ENCODE peak calls at places on chromosomes 6 and 20, in ten cellular contexts. One of them, this sample, is unnamed. For H3K27me3, the result is how much of the 10 kb centered on the place peaks cover.

GRCh38 chr20:21808863-21809664 is 103.6 kb downstream of the PAX1 start:
- DNase-seq in AG04450: no peak
- DNase-seq in CD4-positive, alpha-beta T cell: no peak
- DNase-seq in suprapubic skin: no peak
- DNase-seq in PC-9: no peak
- DNase-seq in tibial artery: no peak
- DNase-seq in PC-3: peak
- DNase-seq in hepatocyte: peak
- DNase-seq in mammary epithelial cell: no peak
- DNase-seq in H1: peak
- DNase-seq in this sample: no peak

GRCh38 chr6:45984347-45984746 is 31.3 kb downstream of the CLIC5 start:
- DNase-seq in AG04450: no peak
- DNase-seq in CD4-positive, alpha-beta T cell: no peak
- DNase-seq in suprapubic skin: no peak
- DNase-seq in PC-9: no peak
- DNase-seq in tibial artery: no peak
- DNase-seq in PC-3: no peak
- DNase-seq in hepatocyte: no peak
- DNase-seq in mammary epithelial cell: no peak
- DNase-seq in H1: no peak
- DNase-seq in this sample: no peak

GRCh38 chr6:139371421-139372253 is 2.8 kb downstream of the CITED2 start:
- DNase-seq in AG04450: no peak
- DNase-seq in CD4-positive, alpha-beta T cell: no peak
- DNase-seq in suprapubic skin: no peak
- DNase-seq in PC-9: no peak
- DNase-seq in tibial artery: no peak
- DNase-seq in PC-3: peak
- DNase-seq in hepatocyte: no peak
- DNase-seq in mammary epithelial cell: no peak
- DNase-seq in H1: no peak
- DNase-seq in this sample: no peak

GRCh38 chr6:14231546-14232280 is 114.1 kb downstream of the CD83 start:
- DNase-seq in AG04450: no peak
- DNase-seq in CD4-positive, alpha-beta T cell: no peak
- DNase-seq in suprapubic skin: no peak
- DNase-seq in PC-9: no peak
- DNase-seq in tibial artery: no peak
- DNase-seq in PC-3: no peak
- DNase-seq in hepatocyte: no peak
- DNase-seq in mammary epithelial cell: no peak
- DNase-seq in H1: no peak
- DNase-seq in this sample: no peak

GRCh38 chr6:116596815-116597214 is 19.5 kb upstream of the RSPH4A start:
- DNase-seq in AG04450: no peak
- DNase-seq in CD4-positive, alpha-beta T cell: no peak
- DNase-seq in suprapubic skin: no peak
- DNase-seq in PC-9: no peak
- DNase-seq in tibial artery: no peak
- DNase-seq in PC-3: peak
- DNase-seq in hepatocyte: peak
- DNase-seq in mammary epithelial cell: peak
- DNase-seq in H1: no peak
- DNase-seq in this sample: no peak

GRCh38 chr6:32972353-32973143 is 4.2 kb downstream of the BRD2 start:
- DNase-seq in AG04450: no peak
- DNase-seq in CD4-positive, alpha-beta T cell: peak
- DNase-seq in suprapubic skin: no peak
- DNase-seq in PC-9: no peak
- DNase-seq in tibial artery: no peak
- DNase-seq in PC-3: no peak
- DNase-seq in hepatocyte: peak
- DNase-seq in mammary epithelial cell: no peak
- DNase-seq in H1: no peak
- DNase-seq in this sample: no peak

GRCh38 chr6:107594736-107595135 is 104.8 kb downstream of the SOBP start:
- DNase-seq in AG04450: no peak
- DNase-seq in CD4-positive, alpha-beta T cell: no peak
- DNase-seq in suprapubic skin: no peak
- DNase-seq in PC-9: no peak
- DNase-seq in tibial artery: no peak
- DNase-seq in PC-3: no peak
- DNase-seq in hepatocyte: no peak
- DNase-seq in mammary epithelial cell: no peak
- DNase-seq in H1: no peak
- DNase-seq in this sample: no peak

GRCh38 chr20:24502184-24502583 is 32.8 kb downstream of the SYNDIG1 start:
- DNase-seq in AG04450: no peak
- DNase-seq in CD4-positive, alpha-beta T cell: no peak
- DNase-seq in suprapubic skin: no peak
- DNase-seq in PC-9: no peak
- DNase-seq in tibial artery: peak
- DNase-seq in PC-3: no peak
- DNase-seq in hepatocyte: peak
- DNase-seq in mammary epithelial cell: peak
- DNase-seq in H1: no peak
- DNase-seq in this sample: peak

GRCh38 chr6:68343901-68344300 is 291.2 kb upstream of the ADGRB3 start:
- DNase-seq in AG04450: no peak
- DNase-seq in CD4-positive, alpha-beta T cell: no peak
- DNase-seq in suprapubic skin: no peak
- DNase-seq in PC-9: no peak
- DNase-seq in tibial artery: no peak
- DNase-seq in PC-3: peak
- DNase-seq in hepatocyte: peak
- DNase-seq in mammary epithelial cell: peak
- DNase-seq in H1: peak
- DNase-seq in this sample: no peak

GRCh38 chr20:21235713-21236445 is 67.3 kb upstream of the XRN2 start:
- DNase-seq in AG04450: peak
- DNase-seq in CD4-positive, alpha-beta T cell: peak
- DNase-seq in suprapubic skin: no peak
- DNase-seq in PC-9: peak
- DNase-seq in tibial artery: no peak
- DNase-seq in PC-3: peak
- DNase-seq in hepatocyte: peak
- DNase-seq in mammary epithelial cell: peak
- DNase-seq in H1: no peak
- DNase-seq in this sample: peak

GRCh38 chr6:121143476-121143875 is 190.8 kb downstream of the TBC1D32 start:
- DNase-seq in AG04450: no peak
- DNase-seq in CD4-positive, alpha-beta T cell: no peak
- DNase-seq in suprapubic skin: no peak
- DNase-seq in PC-9: peak
- DNase-seq in tibial artery: no peak
- DNase-seq in PC-3: no peak
- DNase-seq in hepatocyte: no peak
- DNase-seq in mammary epithelial cell: peak
- DNase-seq in H1: no peak
- DNase-seq in this sample: no peak

GRCh38 chr6:27752038-27752885 is 159.9 kb downstream of the OR2B2 start:
- DNase-seq in AG04450: peak
- DNase-seq in CD4-positive, alpha-beta T cell: peak
- DNase-seq in suprapubic skin: peak
- DNase-seq in PC-9: peak
- DNase-seq in tibial artery: peak
- DNase-seq in PC-3: peak
- DNase-seq in hepatocyte: peak
- DNase-seq in mammary epithelial cell: peak
- DNase-seq in H1: no peak
- DNase-seq in this sample: no peak

DNA sequence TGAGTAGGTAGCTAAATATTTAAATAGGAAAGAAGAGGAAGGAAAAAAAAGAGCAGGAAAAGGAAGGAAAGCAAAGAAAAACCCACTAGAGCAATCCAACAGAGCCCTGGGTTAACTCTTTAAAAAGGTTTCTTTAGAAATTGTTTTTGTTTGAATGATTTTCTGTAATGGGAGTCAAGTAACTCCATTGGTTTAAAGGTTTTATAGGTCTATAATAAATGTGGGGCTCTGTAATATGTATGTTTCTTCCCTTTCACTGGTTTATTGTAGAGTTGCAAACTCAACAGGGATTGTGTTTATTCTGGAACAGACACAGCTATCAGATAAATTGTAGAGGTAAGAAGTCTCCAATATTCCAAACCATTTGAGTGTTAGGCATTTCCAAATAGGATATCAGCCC is 10.9 kb downstream of the PLEKHG1 start:
- DNase-seq in AG04450: no peak
- DNase-seq in CD4-positive, alpha-beta T cell: no peak
- DNase-seq in suprapubic skin: no peak
- DNase-seq in PC-9: no peak
- DNase-seq in tibial artery: no peak
- DNase-seq in PC-3: no peak
- DNase-seq in hepatocyte: no peak
- DNase-seq in mammary epithelial cell: no peak
- DNase-seq in H1: no peak
- DNase-seq in this sample: no peak
- TF ChIP-seq CTCF in AG04450: no peak
- TF ChIP-seq CTCF in CD4-positive, alpha-beta T cell: no peak
- TF ChIP-seq CTCF in suprapubic skin: no peak
- TF ChIP-seq CTCF in PC-9: no peak
- TF ChIP-seq CTCF in tibial artery: no peak
- TF ChIP-seq CTCF in PC-3: no peak
- TF ChIP-seq CTCF in hepatocyte: no peak
- TF ChIP-seq CTCF in mammary epithelial cell: no peak
- TF ChIP-seq CTCF in H1: no peak
- TF ChIP-seq CTCF in this sample: no peak

GRCh38 chr20:63098195-63098810 is 91.5 kb upstream of the BHLHE23 start:
- DNase-seq in AG04450: no peak
- DNase-seq in CD4-positive, alpha-beta T cell: no peak
- DNase-seq in suprapubic skin: peak
- DNase-seq in PC-9: no peak
- DNase-seq in tibial artery: peak
- DNase-seq in PC-3: no peak
- DNase-seq in hepatocyte: no peak
- DNase-seq in mammary epithelial cell: no peak
- DNase-seq in H1: no peak
- DNase-seq in this sample: no peak

GRCh38 chr20:63100926-63101699 is 94.3 kb upstream of the BHLHE23 start:
- DNase-seq in AG04450: no peak
- DNase-seq in CD4-positive, alpha-beta T cell: no peak
- DNase-seq in suprapubic skin: peak
- DNase-seq in PC-9: no peak
- DNase-seq in tibial artery: peak
- DNase-seq in PC-3: no peak
- DNase-seq in hepatocyte: no peak
- DNase-seq in mammary epithelial cell: no peak
- DNase-seq in H1: no peak
- DNase-seq in this sample: peak

GRCh38 chr20:63097336-63097831 is 90.6 kb upstream of the BHLHE23 start:
- DNase-seq in AG04450: no peak
- DNase-seq in CD4-positive, alpha-beta T cell: no peak
- DNase-seq in suprapubic skin: peak
- DNase-seq in PC-9: no peak
- DNase-seq in tibial artery: peak
- DNase-seq in PC-3: no peak
- DNase-seq in hepatocyte: no peak
- DNase-seq in mammary epithelial cell: no peak
- DNase-seq in H1: no peak
- DNase-seq in this sample: peak

GRCh38 chr20:63100401-63100925 is 93.7 kb upstream of the BHLHE23 start:
- DNase-seq in AG04450: no peak
- DNase-seq in CD4-positive, alpha-beta T cell: no peak
- DNase-seq in suprapubic skin: peak
- DNase-seq in PC-9: no peak
- DNase-seq in tibial artery: peak
- DNase-seq in PC-3: no peak
- DNase-seq in hepatocyte: no peak
- DNase-seq in mammary epithelial cell: no peak
- DNase-seq in H1: no peak
- DNase-seq in this sample: peak

GRCh38 chr20:63099426-63100267 is 92.9 kb upstream of the BHLHE23 start:
- DNase-seq in AG04450: no peak
- DNase-seq in CD4-positive, alpha-beta T cell: no peak
- DNase-seq in suprapubic skin: peak
- DNase-seq in PC-9: no peak
- DNase-seq in tibial artery: peak
- DNase-seq in PC-3: no peak
- DNase-seq in hepatocyte: no peak
- DNase-seq in mammary epithelial cell: no peak
- DNase-seq in H1: no peak
- DNase-seq in this sample: no peak
- H3K27me3 ChIP-seq in AG04450: under half
- H3K27me3 ChIP-seq in CD4-positive, alpha-beta T cell: under half
- H3K27me3 ChIP-seq in suprapubic skin: half or more
- H3K27me3 ChIP-seq in PC-9: half or more
- H3K27me3 ChIP-seq in tibial artery: half or more
- H3K27me3 ChIP-seq in PC-3: under half
- H3K27me3 ChIP-seq in hepatocyte: under half
- H3K27me3 ChIP-seq in mammary epithelial cell: under half
- H3K27me3 ChIP-seq in H1: under half
- H3K27me3 ChIP-seq in this sample: under half

DNA sequence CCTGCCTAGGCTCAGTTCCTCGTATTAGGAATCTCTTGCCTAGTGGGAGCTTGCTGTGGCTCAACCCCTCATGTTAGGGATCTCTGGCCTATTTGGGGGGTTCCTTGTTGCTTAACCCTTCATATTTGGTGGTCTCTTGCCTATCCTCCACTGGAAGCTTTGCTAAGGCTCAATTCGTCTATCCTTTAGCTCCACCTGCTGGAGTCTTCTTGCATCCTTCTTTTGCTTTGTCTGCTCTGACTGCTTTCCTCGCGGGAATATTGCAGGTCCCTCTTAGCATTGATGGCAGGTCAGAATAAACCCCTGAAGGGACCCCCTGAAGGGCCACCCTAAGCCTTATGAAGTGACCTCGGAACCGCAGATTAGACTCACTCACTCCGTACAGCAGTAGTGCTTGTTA is 203.0 kb upstream of the TBX18 start:
- DNase-seq in AG04450: peak
- DNase-seq in CD4-positive, alpha-beta T cell: no peak
- DNase-seq in suprapubic skin: no peak
- DNase-seq in PC-9: no peak
- DNase-seq in tibial artery: no peak
- DNase-seq in PC-3: peak
- DNase-seq in hepatocyte: peak
- DNase-seq in mammary epithelial cell: peak
- DNase-seq in H1: peak
- DNase-seq in this sample: no peak
- TF ChIP-seq CTCF in AG04450: peak
- TF ChIP-seq CTCF in CD4-positive, alpha-beta T cell: no peak
- TF ChIP-seq CTCF in suprapubic skin: no peak
- TF ChIP-seq CTCF in PC-9: peak
- TF ChIP-seq CTCF in tibial artery: peak
- TF ChIP-seq CTCF in PC-3: peak
- TF ChIP-seq CTCF in hepatocyte: peak
- TF ChIP-seq CTCF in mammary epithelial cell: peak
- TF ChIP-seq CTCF in H1: peak
- TF ChIP-seq CTCF in this sample: no peak

DNA sequence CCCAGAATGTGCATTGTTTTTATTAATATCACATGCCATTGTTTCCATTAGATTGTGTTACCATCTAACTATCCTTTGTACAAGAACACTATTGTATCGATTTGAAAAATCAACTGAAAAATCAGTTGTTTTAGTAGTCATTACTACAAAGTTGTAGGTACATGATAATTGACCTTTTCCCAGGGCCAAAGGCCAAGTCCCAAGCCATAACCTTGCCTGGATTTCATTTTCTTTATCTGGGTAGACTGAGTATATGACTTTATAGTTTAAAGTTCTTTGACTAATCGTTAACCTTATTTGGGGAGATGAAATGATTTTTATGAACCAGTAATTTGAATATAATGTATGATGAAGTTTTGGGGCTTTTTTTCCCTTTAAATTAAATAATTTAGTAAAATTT is 79.0 kb upstream of the C20orf144 start:
- DNase-seq in AG04450: no peak
- DNase-seq in CD4-positive, alpha-beta T cell: no peak
- DNase-seq in suprapubic skin: no peak
- DNase-seq in PC-9: no peak
- DNase-seq in tibial artery: no peak
- DNase-seq in PC-3: no peak
- DNase-seq in hepatocyte: no peak
- DNase-seq in mammary epithelial cell: no peak
- DNase-seq in H1: no peak
- DNase-seq in this sample: no peak
- H3K27me3 ChIP-seq in AG04450: under half
- H3K27me3 ChIP-seq in CD4-positive, alpha-beta T cell: under half
- H3K27me3 ChIP-seq in suprapubic skin: under half
- H3K27me3 ChIP-seq in PC-9: under half
- H3K27me3 ChIP-seq in tibial artery: under half
- H3K27me3 ChIP-seq in PC-3: under half
- H3K27me3 ChIP-seq in hepatocyte: under half
- H3K27me3 ChIP-seq in mammary epithelial cell: under half
- H3K27me3 ChIP-seq in H1: under half
- H3K27me3 ChIP-seq in this sample: under half